ENCODE peak calls at places on chromosomes 5 and 9, in seven cellular contexts. O is GM13977, Z is posterior cingulate gyrus, P is NCI-H1092 treated with DMSO at 0.1 percent for 48 hours, S is NCI-H146, E is A549, X is adipocyte. D is an unnamed sample.

GRCh38 chr9:131051592-131052517 is 42.9 kb downstream of the LAMC3 start:
- DNase-seq in O (no peak), Z (no peak), P (no peak), S (no peak), E (no peak), X (no peak), D (no peak)

GRCh38 chr5:73151733-73152410 is 21.1 kb upstream of the TMEM174 start:
- DNase-seq in O (no peak), Z (no peak), P (no peak), S (peak), E (no peak), X (peak), D (peak)

GRCh38 chr9:121301881-121302286 is 33.9 kb downstream of the GSN start:
- DNase-seq in O (no peak), Z (no peak), P (no peak), S (no peak), E (no peak), X (no peak), D (no peak)

GRCh38 chr9:98038958-98039357 is 17.6 kb upstream of the NANS start:
- DNase-seq in O (no peak), Z (no peak), P (no peak), S (no peak), E (no peak), X (no peak), D (no peak)

GRCh38 chr5:86806206-86806605 is 188.5 kb downstream of the COX7C start:
- DNase-seq in O (no peak), Z (no peak), P (no peak), S (no peak), E (no peak), X (no peak), D (no peak)

GRCh38 chr9:5193345-5193744 is 7.9 kb upstream of the INSL6 start:
- DNase-seq in O (no peak), Z (no peak), P (no peak), S (no peak), E (no peak), X (no peak), D (no peak)

GRCh38 chr9:20117985-20118384 is 329.1 kb upstream of the SLC24A2 start:
- DNase-seq in O (no peak), Z (no peak), P (no peak), S (no peak), E (no peak), X (no peak), D (no peak)

GRCh38 chr5:102450313-102450990 is 48.3 kb downstream of the SLCO6A1 start:
- DNase-seq in O (no peak), Z (no peak), P (no peak), S (no peak), E (no peak), X (peak), D (peak)

GRCh38 chr9:84969084-84969483 is 299.6 kb downstream of the NTRK2 start:
- DNase-seq in O (no peak), Z (no peak), P (no peak), S (no peak), E (no peak), X (no peak), D (no peak)

GRCh38 chr5:134174841-134175839 is 1.6 kb downstream of the SKP1 start:
- DNase-seq in O (no peak), Z (no peak), P (no peak), S (peak), E (no peak), X (peak), D (peak)

GRCh38 chr9:27194401-27195091 is 85.5 kb downstream of the TEK start:
- DNase-seq in O (peak), Z (no peak), P (no peak), S (no peak), E (peak), X (peak), D (peak)

GRCh38 chr5:65326912-65327311 is 154.8 kb downstream of the ADAMTS6 start:
- DNase-seq in O (no peak), Z (no peak), P (no peak), S (no peak), E (no peak), X (peak), D (peak)

GRCh38 chr5:138983984-138984383 is 108.8 kb upstream of the LRRTM2 start:
- DNase-seq in O (no peak), Z (no peak), P (no peak), S (no peak), E (no peak), X (no peak), D (no peak)

GRCh38 chr9:69173891-69174644 is at the start of gene TJP2:
- DNase-seq in O (peak), Z (peak), P (peak), S (peak), E (no peak), X (peak), D (peak)

GRCh38 chr5:61311836-61312808 is 19.9 kb upstream of the ZSWIM6 start:
- DNase-seq in O (no peak), Z (no peak), P (no peak), S (no peak), E (no peak), X (peak), D (peak)

GRCh38 chr9:101443358-101443757 is 7.8 kb upstream of the ALDOB start:
- DNase-seq in O (no peak), Z (peak), P (peak), S (peak), E (no peak), X (no peak), D (no peak)

GRCh38 chr5:86838078-86838477 is 220.3 kb downstream of the COX7C start:
- DNase-seq in O (no peak), Z (no peak), P (no peak), S (no peak), E (no peak), X (no peak), D (no peak)

D was measured in choroid plexus epithelial cell.